ENCODE peak calls at places on chromosomes 4 and X, in ten cellular contexts. One of them, this sample, is unnamed.

GRCh38 chrX:111039606-111040005 is 56.4 kb upstream of the PAK3 start:
- DNase-seq in transverse colon: no peak
- DNase-seq in A549: no peak
- DNase-seq in choroid plexus epithelial cell: no peak
- DNase-seq in AG10803: no peak
- DNase-seq in cardiac muscle cell: no peak
- DNase-seq in MM.1S: no peak
- DNase-seq in right lobe of liver: no peak
- DNase-seq in HCT116: no peak
- DNase-seq in HFF-Myc: no peak
- DNase-seq in this sample: no peak

GRCh38 chrX:57583477-57583876 is 8.3 kb upstream of the ZXDB start:
- DNase-seq in transverse colon: peak; percentile 12
- DNase-seq in A549: no peak
- DNase-seq in choroid plexus epithelial cell: no peak
- DNase-seq in AG10803: no peak
- DNase-seq in cardiac muscle cell: no peak
- DNase-seq in MM.1S: no peak
- DNase-seq in right lobe of liver: no peak
- DNase-seq in HCT116: no peak
- DNase-seq in HFF-Myc: no peak
- DNase-seq in this sample: no peak

GRCh38 chrX:106912864-106913263 is 7.3 kb upstream of the CLDN2 start:
- DNase-seq in transverse colon: no peak
- DNase-seq in A549: no peak
- DNase-seq in choroid plexus epithelial cell: peak; percentile 43
- DNase-seq in AG10803: peak; percentile 25
- DNase-seq in cardiac muscle cell: peak; percentile 39
- DNase-seq in MM.1S: no peak
- DNase-seq in right lobe of liver: no peak
- DNase-seq in HCT116: no peak
- DNase-seq in HFF-Myc: no peak
- DNase-seq in this sample: no peak

GRCh38 chr4:133062851-133063250 is 86.2 kb upstream of the PCDH10 start:
- DNase-seq in transverse colon: no peak
- DNase-seq in A549: no peak
- DNase-seq in choroid plexus epithelial cell: no peak
- DNase-seq in AG10803: no peak
- DNase-seq in cardiac muscle cell: no peak
- DNase-seq in MM.1S: no peak
- DNase-seq in right lobe of liver: no peak
- DNase-seq in HCT116: no peak
- DNase-seq in HFF-Myc: no peak
- DNase-seq in this sample: no peak

GRCh38 chr4:121789470-121789869 is 11.7 kb upstream of the EXOSC9 start:
- DNase-seq in transverse colon: no peak
- DNase-seq in A549: no peak
- DNase-seq in choroid plexus epithelial cell: no peak
- DNase-seq in AG10803: peak; percentile 50
- DNase-seq in cardiac muscle cell: no peak
- DNase-seq in MM.1S: no peak
- DNase-seq in right lobe of liver: no peak
- DNase-seq in HCT116: no peak
- DNase-seq in HFF-Myc: no peak
- DNase-seq in this sample: no peak

GRCh38 chrX:131955099-131955777 is 67.9 kb upstream of the STK26 start:
- DNase-seq in transverse colon: no peak
- DNase-seq in A549: no peak
- DNase-seq in choroid plexus epithelial cell: no peak
- DNase-seq in AG10803: no peak
- DNase-seq in cardiac muscle cell: no peak
- DNase-seq in MM.1S: no peak
- DNase-seq in right lobe of liver: no peak
- DNase-seq in HCT116: no peak
- DNase-seq in HFF-Myc: no peak
- DNase-seq in this sample: no peak

GRCh38 chrX:148530464-148531077 is 30.2 kb downstream of the AFF2 start:
- DNase-seq in transverse colon: no peak
- DNase-seq in A549: no peak
- DNase-seq in choroid plexus epithelial cell: peak; percentile 46
- DNase-seq in AG10803: peak; percentile 29
- DNase-seq in cardiac muscle cell: peak; percentile 50
- DNase-seq in MM.1S: peak; percentile 32
- DNase-seq in right lobe of liver: no peak
- DNase-seq in HCT116: no peak
- DNase-seq in HFF-Myc: no peak
- DNase-seq in this sample: peak; percentile 8

GRCh38 chrX:39677987-39678840 is 419.5 kb downstream of the BCOR start:
- DNase-seq in transverse colon: no peak
- DNase-seq in A549: no peak
- DNase-seq in choroid plexus epithelial cell: no peak
- DNase-seq in AG10803: peak; percentile 67
- DNase-seq in cardiac muscle cell: no peak
- DNase-seq in MM.1S: no peak
- DNase-seq in right lobe of liver: no peak
- DNase-seq in HCT116: no peak
- DNase-seq in HFF-Myc: no peak
- DNase-seq in this sample: no peak

GRCh38 chr4:1300466-1301455 is 11.1 kb downstream of the MAEA start:
- DNase-seq in transverse colon: peak; percentile 54
- DNase-seq in A549: no peak
- DNase-seq in choroid plexus epithelial cell: peak; percentile 70
- DNase-seq in AG10803: peak; percentile 46
- DNase-seq in cardiac muscle cell: peak; percentile 77
- DNase-seq in MM.1S: no peak
- DNase-seq in right lobe of liver: peak; percentile 60
- DNase-seq in HCT116: no peak
- DNase-seq in HFF-Myc: no peak
- DNase-seq in this sample: no peak

GRCh38 chr4:7721984-7722551 is 217.6 kb downstream of the AFAP1 start:
- DNase-seq in transverse colon: no peak
- DNase-seq in A549: no peak
- DNase-seq in choroid plexus epithelial cell: peak; percentile 47
- DNase-seq in AG10803: no peak
- DNase-seq in cardiac muscle cell: peak; percentile 37
- DNase-seq in MM.1S: no peak
- DNase-seq in right lobe of liver: no peak
- DNase-seq in HCT116: no peak
- DNase-seq in HFF-Myc: no peak
- DNase-seq in this sample: peak; percentile 30
- TF ChIP-seq CTCF in transverse colon: no peak
- TF ChIP-seq CTCF in A549: no peak
- TF ChIP-seq CTCF in choroid plexus epithelial cell: peak; percentile 57
- TF ChIP-seq CTCF in AG10803: no peak
- TF ChIP-seq CTCF in cardiac muscle cell: peak; percentile 48
- TF ChIP-seq CTCF in MM.1S: peak; percentile 37
- TF ChIP-seq CTCF in right lobe of liver: no peak
- TF ChIP-seq CTCF in HCT116: peak; percentile 33
- TF ChIP-seq CTCF in HFF-Myc: no peak
- TF ChIP-seq CTCF in this sample: peak; percentile 15

DNA sequence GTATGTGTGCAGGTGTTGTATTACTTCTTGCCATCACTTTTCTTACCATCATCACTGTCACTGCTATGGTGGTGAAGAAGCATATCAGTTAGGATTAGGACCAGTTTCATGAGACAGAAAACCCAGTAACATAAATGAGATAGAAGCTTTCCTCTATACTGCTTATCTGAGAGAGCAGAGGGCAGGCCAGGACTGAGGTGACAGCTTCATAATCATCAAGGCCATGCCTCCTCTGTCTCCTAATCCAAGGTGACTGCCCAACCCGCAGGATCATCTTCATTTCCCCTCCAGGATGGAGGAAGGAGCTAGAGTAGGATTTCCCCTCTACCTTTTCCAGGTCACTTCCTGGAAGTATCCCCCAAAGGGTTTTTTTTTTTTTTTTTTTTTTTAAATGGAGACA is 35.4 kb downstream of the TMEM131L start:
- DNase-seq in transverse colon: no peak
- DNase-seq in A549: no peak
- DNase-seq in choroid plexus epithelial cell: no peak
- DNase-seq in AG10803: no peak
- DNase-seq in cardiac muscle cell: no peak
- DNase-seq in MM.1S: no peak
- DNase-seq in right lobe of liver: no peak
- DNase-seq in HCT116: no peak
- DNase-seq in HFF-Myc: no peak
- DNase-seq in this sample: no peak
- TF ChIP-seq CTCF in transverse colon: no peak
- TF ChIP-seq CTCF in A549: no peak
- TF ChIP-seq CTCF in choroid plexus epithelial cell: no peak
- TF ChIP-seq CTCF in AG10803: no peak
- TF ChIP-seq CTCF in cardiac muscle cell: no peak
- TF ChIP-seq CTCF in MM.1S: no peak
- TF ChIP-seq CTCF in right lobe of liver: no peak
- TF ChIP-seq CTCF in HCT116: no peak
- TF ChIP-seq CTCF in HFF-Myc: no peak
- TF ChIP-seq CTCF in this sample: no peak

GRCh38 chrX:123728554-123728953 is 4.3 kb downstream of the THOC2 start:
- DNase-seq in transverse colon: no peak
- DNase-seq in A549: no peak
- DNase-seq in choroid plexus epithelial cell: no peak
- DNase-seq in AG10803: no peak
- DNase-seq in cardiac muscle cell: no peak
- DNase-seq in MM.1S: no peak
- DNase-seq in right lobe of liver: no peak
- DNase-seq in HCT116: no peak
- DNase-seq in HFF-Myc: no peak
- DNase-seq in this sample: no peak

GRCh38 chrX:123728001-123728400 is 4.9 kb downstream of the THOC2 start:
- DNase-seq in transverse colon: no peak
- DNase-seq in A549: no peak
- DNase-seq in choroid plexus epithelial cell: no peak
- DNase-seq in AG10803: no peak
- DNase-seq in cardiac muscle cell: no peak
- DNase-seq in MM.1S: no peak
- DNase-seq in right lobe of liver: no peak
- DNase-seq in HCT116: no peak
- DNase-seq in HFF-Myc: no peak
- DNase-seq in this sample: no peak

GRCh38 chrX:123731987-123732678 is 719 bp downstream of the THOC2 start:
- DNase-seq in transverse colon: peak; percentile 16
- DNase-seq in A549: peak; percentile 27
- DNase-seq in choroid plexus epithelial cell: peak; percentile 14
- DNase-seq in AG10803: no peak
- DNase-seq in cardiac muscle cell: peak; percentile 40
- DNase-seq in MM.1S: no peak
- DNase-seq in right lobe of liver: peak; percentile 29
- DNase-seq in HCT116: no peak
- DNase-seq in HFF-Myc: no peak
- DNase-seq in this sample: peak; percentile 17

GRCh38 chrX:123732679-123733363 is at the start of gene THOC2:
- DNase-seq in transverse colon: peak; percentile 87
- DNase-seq in A549: peak; percentile 77
- DNase-seq in choroid plexus epithelial cell: peak; percentile 87
- DNase-seq in AG10803: peak; percentile 78
- DNase-seq in cardiac muscle cell: peak; percentile 90
- DNase-seq in MM.1S: peak; percentile 82
- DNase-seq in right lobe of liver: peak; percentile 81
- DNase-seq in HCT116: peak; percentile 62
- DNase-seq in HFF-Myc: peak; percentile 63
- DNase-seq in this sample: peak; percentile 86

DNA sequence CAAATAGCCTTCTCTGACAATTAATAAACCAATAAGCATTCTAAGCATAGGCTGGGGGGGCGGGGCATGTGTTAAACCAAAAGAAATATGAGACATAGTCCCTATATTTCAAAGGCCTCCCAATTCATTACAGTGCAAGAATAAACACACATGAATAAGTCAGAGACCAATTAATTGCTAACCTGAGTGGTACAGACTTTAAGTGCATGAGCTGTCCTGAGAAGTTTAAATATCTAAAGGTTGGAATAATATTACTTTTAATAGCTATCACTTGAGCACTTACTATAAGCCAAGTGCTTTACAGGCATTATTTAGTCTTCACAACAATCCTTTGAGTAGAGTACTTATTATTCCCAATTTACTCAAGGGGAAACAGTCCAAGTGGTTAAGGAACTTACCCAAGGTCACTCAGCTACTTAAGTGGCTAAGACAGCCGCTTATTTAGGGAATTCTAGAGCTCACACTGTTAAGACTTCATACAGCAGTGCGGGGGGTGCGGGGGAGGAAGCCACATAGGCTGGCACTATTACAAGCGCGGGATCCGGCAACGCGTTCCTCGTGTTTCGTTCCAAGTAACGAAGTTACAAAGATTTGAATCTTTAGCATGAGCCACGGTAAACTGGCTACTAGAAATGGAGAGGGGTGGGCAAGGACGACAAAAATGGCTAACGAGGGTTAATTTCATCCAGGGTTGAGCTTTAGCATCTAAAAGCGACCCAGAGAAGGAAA is 1.4 kb downstream of the THOC2 start:
- DNase-seq in transverse colon: no peak
- DNase-seq in A549: peak; percentile 21
- DNase-seq in choroid plexus epithelial cell: peak; percentile 37
- DNase-seq in AG10803: no peak
- DNase-seq in cardiac muscle cell: peak; percentile 54
- DNase-seq in MM.1S: no peak
- DNase-seq in right lobe of liver: no peak
- DNase-seq in HCT116: no peak
- DNase-seq in HFF-Myc: no peak
- DNase-seq in this sample: no peak
- TF ChIP-seq CTCF in transverse colon: no peak
- TF ChIP-seq CTCF in A549: no peak
- TF ChIP-seq CTCF in choroid plexus epithelial cell: no peak
- TF ChIP-seq CTCF in AG10803: no peak
- TF ChIP-seq CTCF in cardiac muscle cell: no peak
- TF ChIP-seq CTCF in MM.1S: no peak
- TF ChIP-seq CTCF in right lobe of liver: no peak
- TF ChIP-seq CTCF in HCT116: no peak
- TF ChIP-seq CTCF in HFF-Myc: no peak
- TF ChIP-seq CTCF in this sample: no peak

GRCh38 chr4:163165217-163166017 is 1.3 kb downstream of the NAF1 start:
- DNase-seq in transverse colon: no peak
- DNase-seq in A549: no peak
- DNase-seq in choroid plexus epithelial cell: peak; percentile 23
- DNase-seq in AG10803: no peak
- DNase-seq in cardiac muscle cell: no peak
- DNase-seq in MM.1S: no peak
- DNase-seq in right lobe of liver: no peak
- DNase-seq in HCT116: no peak
- DNase-seq in HFF-Myc: no peak
- DNase-seq in this sample: no peak

GRCh38 chr4:163167333-163167626 is 590 bp upstream of the NAF1 start:
- DNase-seq in transverse colon: no peak
- DNase-seq in A549: no peak
- DNase-seq in choroid plexus epithelial cell: peak; percentile 43
- DNase-seq in AG10803: peak; percentile 39
- DNase-seq in cardiac muscle cell: peak; percentile 46
- DNase-seq in MM.1S: no peak
- DNase-seq in right lobe of liver: no peak
- DNase-seq in HCT116: no peak
- DNase-seq in HFF-Myc: no peak
- DNase-seq in this sample: no peak

GRCh38 chr4:163164110-163164509 is 2.6 kb downstream of the NAF1 start:
- DNase-seq in transverse colon: no peak
- DNase-seq in A549: no peak
- DNase-seq in choroid plexus epithelial cell: no peak
- DNase-seq in AG10803: no peak
- DNase-seq in cardiac muscle cell: no peak
- DNase-seq in MM.1S: no peak
- DNase-seq in right lobe of liver: no peak
- DNase-seq in HCT116: no peak
- DNase-seq in HFF-Myc: no peak
- DNase-seq in this sample: no peak

GRCh38 chr4:163166041-163166579 is 580 bp downstream of the NAF1 start:
- DNase-seq in transverse colon: peak; percentile 47
- DNase-seq in A549: peak; percentile 13
- DNase-seq in choroid plexus epithelial cell: peak; percentile 37
- DNase-seq in AG10803: peak; percentile 32
- DNase-seq in cardiac muscle cell: peak; percentile 53
- DNase-seq in MM.1S: peak; percentile 49
- DNase-seq in right lobe of liver: peak; percentile 60
- DNase-seq in HCT116: no peak
- DNase-seq in HFF-Myc: no peak
- DNase-seq in this sample: peak; percentile 51

GRCh38 chr4:163164591-163164990 is 2.1 kb downstream of the NAF1 start:
- DNase-seq in transverse colon: no peak
- DNase-seq in A549: no peak
- DNase-seq in choroid plexus epithelial cell: peak; percentile 5
- DNase-seq in AG10803: peak; percentile 52
- DNase-seq in cardiac muscle cell: peak; percentile 25
- DNase-seq in MM.1S: no peak
- DNase-seq in right lobe of liver: no peak
- DNase-seq in HCT116: no peak
- DNase-seq in HFF-Myc: no peak
- DNase-seq in this sample: no peak
- TF ChIP-seq CTCF in transverse colon: no peak
- TF ChIP-seq CTCF in A549: no peak
- TF ChIP-seq CTCF in choroid plexus epithelial cell: no peak
- TF ChIP-seq CTCF in AG10803: no peak
- TF ChIP-seq CTCF in cardiac muscle cell: no peak
- TF ChIP-seq CTCF in MM.1S: no peak
- TF ChIP-seq CTCF in right lobe of liver: no peak
- TF ChIP-seq CTCF in HCT116: no peak
- TF ChIP-seq CTCF in HFF-Myc: no peak
- TF ChIP-seq CTCF in this sample: no peak

This sample was measured in Calu3.